ENCODE peak calls at places on chromosomes 11 and 22, in six cellular contexts. A is adrenal gland, E is stomach, K is right lobe of liver, U is spleen, D is upper lobe of left lung. W is an unnamed sample.

GRCh38 chr11:61777234-61778090 is 14.9 kb downstream of the TMEM258 start:
- DNase-seq in E (peak; percentile 77), A (peak; percentile 89), K (no peak), U (peak; percentile 89), D (peak; percentile 92), W (peak; percentile 60)

GRCh38 chr22:41252365-41252764 is 11.6 kb upstream of the CHADL start:
- DNase-seq in U (no peak), D (no peak), K (no peak), E (no peak), A (no peak), W (no peak)

GRCh38 chr11:57502376-57502775 is 13.1 kb downstream of the SLC43A1 start:
- DNase-seq in A (no peak), D (no peak), K (no peak), U (no peak), E (no peak), W (no peak)

GRCh38 chr11:128213461-128213860 is 373.9 kb downstream of the ETS1 start:
- DNase-seq in E (no peak), K (no peak), A (no peak), D (no peak), U (no peak), W (no peak)

GRCh38 chr11:117187428-117187798 is 8.9 kb downstream of the SIDT2 start:
- DNase-seq in K (peak; percentile 32), E (peak; percentile 25), U (peak; percentile 71), D (no peak), A (peak; percentile 12), W (no peak)

GRCh38 chr11:73330569-73331093 is 22.6 kb downstream of the ARHGEF17 start:
- DNase-seq in K (no peak), E (no peak), U (no peak), A (no peak), D (no peak), W (no peak)

GRCh38 chr11:5280582-5281102 is 10.9 kb upstream of the HBE1 start:
- DNase-seq in D (peak; percentile 43), U (no peak), A (peak; percentile 94), E (peak; percentile 45), K (no peak), W (peak; percentile 100)

GRCh38 chr11:76251223-76251575 is 44.9 kb upstream of the WNT11 start:
- DNase-seq in U (no peak), D (no peak), A (no peak), K (no peak), E (no peak), W (no peak)

GRCh38 chr11:6298605-6299004 is 21.7 kb downstream of the CAVIN3 start:
- DNase-seq in U (no peak), A (peak; percentile 37), E (peak; percentile 82), K (peak; percentile 68), D (peak; percentile 48), W (peak; percentile 32)

GRCh38 chr11:77039491-77040400 is 5.5 kb downstream of the B3GNT6 start:
- DNase-seq in D (peak; percentile 87), A (peak; percentile 55), U (no peak), K (no peak), E (no peak), W (peak; percentile 73)

GRCh38 chr11:120064341-120064740 is 73.6 kb downstream of the TRIM29 start:
- DNase-seq in U (no peak), K (no peak), A (no peak), D (no peak), E (no peak), W (no peak)

GRCh38 chr22:23361676-23362075 is 181.4 kb downstream of the BCR start:
- DNase-seq in U (no peak), E (no peak), D (no peak), A (no peak), K (no peak), W (no peak)

GRCh38 chr22:43152355-43153071 is 1.2 kb downstream of the TSPO start:
- DNase-seq in U (peak; percentile 96), K (peak; percentile 71), E (peak; percentile 93), A (peak; percentile 85), D (peak; percentile 88), W (peak; percentile 25)

GRCh38 chr11:45538363-45538762 is 127.1 kb downstream of the CHST1 start:
- DNase-seq in U (no peak), E (no peak), K (no peak), A (no peak), D (peak; percentile 73), W (no peak)

GRCh38 chr22:47605886-47606285 is 843.4 kb downstream of the TBC1D22A start:
- DNase-seq in U (peak; percentile 41), D (no peak), K (peak; percentile 25), E (no peak), A (no peak), W (no peak)

GRCh38 chr11:66353762-66354161 is 6.3 kb upstream of the B4GAT1 start:
- DNase-seq in U (peak; percentile 8), K (peak; percentile 10), A (no peak), E (peak; percentile 61), D (no peak), W (no peak)

GRCh38 chr11:18368236-18368635 is 26.1 kb upstream of the LDHA start:
- DNase-seq in K (no peak), U (no peak), D (no peak), E (no peak), A (no peak), W (no peak)

GRCh38 chr11:69078930-69079607 is 30.3 kb downstream of the TPCN2 start:
- DNase-seq in U (no peak), D (peak; percentile 57), A (no peak), K (no peak), E (no peak), W (no peak)

GRCh38 chr11:128365044-128365443 is 222.3 kb downstream of the ETS1 start:
- DNase-seq in D (no peak), E (no peak), U (no peak), A (no peak), K (no peak), W (no peak)

GRCh38 chr11:89437317-89437716 is 53.9 kb downstream of the NOX4 start:
- DNase-seq in D (no peak), E (no peak), U (no peak), K (no peak), A (no peak), W (no peak)

GRCh38 chr11:103241574-103241973 is 132.3 kb downstream of the DYNC2H1 start:
- DNase-seq in K (no peak), U (no peak), A (no peak), E (no peak), D (no peak), W (no peak)

GRCh38 chr11:33605703-33606102 is 94.9 kb downstream of the C11orf91 start:
- DNase-seq in A (no peak), U (no peak), K (no peak), E (no peak), D (no peak), W (no peak)

GRCh38 chr11:45282070-45282469 is 4.1 kb downstream of the SYT13 start:
- DNase-seq in K (no peak), A (no peak), E (no peak), U (no peak), D (no peak), W (no peak)

GRCh38 chr11:108985611-108986279 is 320.9 kb downstream of the DDX10 start:
- DNase-seq in U (no peak), A (no peak), E (no peak), D (no peak), K (no peak), W (no peak)

GRCh38 chr11:34427171-34427805 is 11.4 kb upstream of the CAT start:
- DNase-seq in K (no peak), A (no peak), E (no peak), D (no peak), U (no peak), W (peak; percentile 88)

GRCh38 chr11:100963375-100963774 is 166.2 kb downstream of the PGR start:
- DNase-seq in U (no peak), A (no peak), K (no peak), D (no peak), E (no peak), W (no peak)

GRCh38 chr22:31630331-31631329 is 31.4 kb downstream of the PISD start:
- DNase-seq in A (peak; percentile 88), E (peak; percentile 79), U (peak; percentile 98), D (peak; percentile 95), K (peak; percentile 76), W (peak; percentile 88)

GRCh38 chr11:68373810-68374501 is 61.6 kb downstream of the LRP5 start:
- DNase-seq in U (no peak), A (peak; percentile 78), D (peak; percentile 80), E (peak; percentile 61), K (peak; percentile 75), W (peak; percentile 41)

GRCh38 chr11:2827256-2827655 is 58.3 kb downstream of the CDKN1C start:
- DNase-seq in A (no peak), E (no peak), K (no peak), U (no peak), D (no peak), W (no peak)

GRCh38 chr11:72233773-72234513 is 9.4 kb downstream of the INPPL1 start:
- DNase-seq in K (peak; percentile 43), A (no peak), D (no peak), U (peak; percentile 53), E (no peak), W (no peak)
- TF ChIP-seq POLR2A in K (no peak), A (no peak), D (no peak), U (no peak), E (no peak), W (no peak)

GRCh38 chr22:37021041-37021440 is 1.5 kb downstream of the MPST start:
- DNase-seq in A (no peak), K (no peak), U (no peak), D (no peak), E (no peak), W (no peak)
- TF ChIP-seq POLR2A in A (no peak), K (no peak), U (no peak), D (no peak), E (no peak), W (no peak)

GRCh38 chr11:133922078-133922870 is 34.5 kb downstream of the IGSF9B start:
- DNase-seq in A (no peak), E (no peak), K (no peak), U (no peak), D (no peak), W (no peak)

GRCh38 chr11:133921513-133921912 is 35.3 kb downstream of the IGSF9B start:
- DNase-seq in A (no peak), E (no peak), K (no peak), D (no peak), U (no peak), W (no peak)

GRCh38 chr11:133925756-133926155 is 31.0 kb downstream of the IGSF9B start:
- DNase-seq in A (no peak), K (no peak), E (no peak), D (no peak), U (no peak), W (no peak)

GRCh38 chr11:133926466-133927246 is 30.1 kb downstream of the IGSF9B start:
- DNase-seq in E (no peak), K (no peak), D (no peak), U (no peak), A (no peak), W (no peak)

GRCh38 chr11:133924661-133925060 is 32.1 kb downstream of the IGSF9B start:
- DNase-seq in K (no peak), A (no peak), U (no peak), D (no peak), E (no peak), W (no peak)
- TF ChIP-seq POLR2A in K (no peak), A (no peak), U (no peak), D (no peak), E (no peak), W (no peak)

DNA sequence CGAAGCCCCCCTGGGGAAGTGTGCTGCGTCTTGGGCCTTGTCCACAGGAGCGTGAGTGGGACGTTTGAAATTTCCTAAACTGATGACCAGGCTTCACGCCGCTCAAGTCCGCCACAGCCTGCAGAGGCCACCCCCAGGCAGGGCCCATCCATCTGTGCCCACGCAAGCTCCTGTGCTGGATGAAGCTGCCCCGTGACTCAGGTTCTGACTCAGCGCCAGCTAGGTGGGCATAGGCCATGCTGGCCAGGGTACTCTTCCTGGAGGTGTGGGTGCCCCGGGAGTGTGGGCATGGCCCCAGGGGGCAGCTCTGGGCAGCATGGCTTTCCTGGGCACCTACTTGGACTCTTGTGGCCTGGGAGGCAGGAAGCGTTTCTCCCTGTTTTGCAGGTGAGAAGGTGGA is 134.8 kb downstream of the CACNA1I start:
- DNase-seq in U (no peak), A (no peak), D (no peak), K (no peak), E (no peak), W (no peak)
- TF ChIP-seq POLR2A in U (no peak), A (no peak), D (no peak), K (no peak), E (no peak), W (no peak)